ENCODE peak calls at places on chromosomes 12 and 14, in five cellular contexts. C is uterus, J is stomach, K is cardiac muscle cell, U is AG04449. Q is an unnamed sample.
A peak's percentile ranks its signal among the peaks of the same experiment; 100 is the strongest.

GRCh38 chr14:68665792-68666195 is 127.1 kb downstream of the ZFP36L1 start:
- DNase-seq in C (no peak), J (no peak), K (peak; percentile 53), U (no peak), Q (no peak)

GRCh38 chr12:47736216-47736615 is 10.9 kb upstream of the ENDOU start:
- DNase-seq in C (no peak), J (no peak), K (no peak), U (no peak), Q (no peak)

GRCh38 chr14:75673345-75673744 is 12.3 kb downstream of the TTLL5 start:
- DNase-seq in C (no peak), J (no peak), K (no peak), U (no peak), Q (no peak)

GRCh38 chr14:35365130-35366047 is 39.2 kb downstream of the NFKBIA start:
- DNase-seq in C (peak; percentile 69), J (peak; percentile 65), K (no peak), U (no peak), Q (no peak)

GRCh38 chr14:105466491-105467248 is 8.0 kb upstream of the CRIP2 start:
- DNase-seq in C (no peak), J (no peak), K (no peak), U (no peak), Q (no peak)

GRCh38 chr14:93047661-93048060 is 68.1 kb downstream of the ITPK1 start:
- DNase-seq in C (no peak), J (no peak), K (no peak), U (no peak), Q (no peak)

GRCh38 chr14:23439107-23439835 is 3.8 kb upstream of the MYH7 start:
- DNase-seq in C (no peak), J (no peak), K (no peak), U (no peak), Q (no peak)

GRCh38 chr14:80269338-80269935 is 58.1 kb upstream of the DIO2 start:
- DNase-seq in C (no peak), J (no peak), K (no peak), U (no peak), Q (no peak)

GRCh38 chr14:100533647-100534485 is 53.4 kb downstream of the BEGAIN start:
- DNase-seq in C (peak; percentile 31), J (peak; percentile 25), K (no peak), U (no peak), Q (no peak)

GRCh38 chr12:91355150-91356006 is 172.8 kb upstream of the DCN start:
- DNase-seq in C (peak; percentile 78), J (peak; percentile 66), K (peak; percentile 74), U (no peak), Q (peak; percentile 71)

GRCh38 chr14:89241934-89242670 is 174.9 kb downstream of the FOXN3 start:
- DNase-seq in C (no peak), J (no peak), K (no peak), U (no peak), Q (no peak)

GRCh38 chr12:16155938-16156337 is 121.5 kb downstream of the SLC15A5 start:
- DNase-seq in C (no peak), J (no peak), K (no peak), U (no peak), Q (no peak)

GRCh38 chr12:4900327-4900726 is 9.4 kb upstream of the KCNA1 start:
- DNase-seq in C (no peak), J (no peak), K (no peak), U (peak; percentile 38), Q (no peak)

GRCh38 chr12:43291516-43291915 is 260.5 kb downstream of the ADAMTS20 start:
- DNase-seq in C (no peak), J (no peak), K (no peak), U (no peak), Q (no peak)

GRCh38 chr12:2163172-2163927 is 110.6 kb downstream of the CACNA1C start:
- DNase-seq in C (peak; percentile 94), J (peak; percentile 70), K (peak; percentile 51), U (no peak), Q (no peak)

GRCh38 chr12:131258396-131258795 is 304.7 kb downstream of the ADGRD1 start:
- DNase-seq in C (no peak), J (no peak), K (no peak), U (no peak), Q (no peak)

GRCh38 chr12:108699955-108700563 is 31.3 kb downstream of the CORO1C start:
- DNase-seq in C (no peak), J (no peak), K (no peak), U (no peak), Q (no peak)

GRCh38 chr14:76867536-76868452 is 41.6 kb downstream of the LRRC74A start:
- DNase-seq in C (no peak), J (peak; percentile 38), K (no peak), U (no peak), Q (no peak)

GRCh38 chr14:76866469-76866868 is 40.3 kb downstream of the LRRC74A start:
- DNase-seq in C (no peak), J (no peak), K (no peak), U (no peak), Q (no peak)

GRCh38 chr14:76863724-76864407 is 37.7 kb downstream of the LRRC74A start:
- DNase-seq in C (no peak), J (no peak), K (peak; percentile 39), U (no peak), Q (no peak)

GRCh38 chr14:76861574-76862255 is 35.5 kb downstream of the LRRC74A start:
- DNase-seq in C (no peak), J (no peak), K (no peak), U (no peak), Q (no peak)

GRCh38 chr14:76862546-76863282 is 36.5 kb downstream of the LRRC74A start:
- DNase-seq in C (no peak), J (no peak), K (no peak), U (no peak), Q (no peak)
- TF ChIP-seq CTCF in C (no peak), J (no peak), K (no peak), U (no peak), Q (no peak)

DNA sequence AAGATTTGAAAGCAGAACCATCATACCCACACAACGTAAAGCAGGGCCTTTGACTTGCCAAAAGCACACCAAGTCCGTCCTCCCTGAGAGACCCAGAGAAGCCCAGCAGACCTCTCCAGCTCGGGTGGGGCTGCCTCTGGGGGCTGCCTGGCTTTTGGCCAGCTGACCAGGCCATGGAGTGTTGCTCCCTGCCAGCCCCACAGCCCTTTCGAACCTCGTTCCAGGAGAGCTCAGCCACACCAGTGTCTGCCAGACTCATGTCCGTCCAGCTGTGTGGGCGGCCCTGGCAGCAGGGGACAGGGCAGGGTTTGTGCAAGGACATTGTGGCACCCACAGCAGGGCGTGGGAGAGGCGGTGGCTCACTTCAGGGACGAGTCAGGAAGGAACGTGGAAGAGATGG is 22.6 kb upstream of the IRF2BPL start:
- DNase-seq in C (no peak), J (peak; percentile 60), K (no peak), U (no peak), Q (no peak)
- H3K4me3 ChIP-seq in C (no peak overlapping the region), J (no peak overlapping the region), K (no peak overlapping the region), U (no peak overlapping the region), Q (no peak overlapping the region)

GRCh38 chr12:124122722-124123121 is 149.7 kb downstream of the ZNF664 start:
- DNase-seq in C (no peak), J (no peak), K (no peak), U (no peak), Q (no peak)
- TF ChIP-seq CTCF in C (no peak), J (no peak), K (no peak), U (no peak), Q (no peak)

GRCh38 chr12:93134893-93135285 is 205.8 kb upstream of the EEA1 start:
- DNase-seq in C (no peak), J (no peak), K (no peak), U (no peak), Q (no peak)
- H3K4me3 ChIP-seq in C (no peak overlapping the region), J (no peak overlapping the region), K (no peak overlapping the region), U (no peak overlapping the region), Q (no peak overlapping the region)